ENCODE peak calls at places on chromosome 5, in six cellular contexts. One of them, this sample, is unnamed.

GRCh38 chr5:74342948-74343682 is 297.4 kb downstream of the ENC1 start:
- DNase-seq in CD4-positive, CD25-positive, alpha-beta regulatory T cell: no peak
- DNase-seq in cardiac muscle cell: peak; percentile 41
- DNase-seq in transverse colon: no peak
- DNase-seq in PC-9: no peak
- DNase-seq in adrenal gland: no peak
- DNase-seq in this sample: no peak

GRCh38 chr5:145510324-145510723 is 324.8 kb downstream of the PRELID2 start:
- DNase-seq in CD4-positive, CD25-positive, alpha-beta regulatory T cell: no peak
- DNase-seq in cardiac muscle cell: peak; percentile 76
- DNase-seq in transverse colon: no peak
- DNase-seq in PC-9: no peak
- DNase-seq in adrenal gland: no peak
- DNase-seq in this sample: peak; percentile 53

GRCh38 chr5:92907914-92908606 is 673.0 kb downstream of the NR2F1-AS1 start:
- DNase-seq in CD4-positive, CD25-positive, alpha-beta regulatory T cell: no peak
- DNase-seq in cardiac muscle cell: peak; percentile 69
- DNase-seq in transverse colon: no peak
- DNase-seq in PC-9: no peak
- DNase-seq in adrenal gland: no peak
- DNase-seq in this sample: peak; percentile 54

GRCh38 chr5:153562189-153562588 is 71.7 kb downstream of the GRIA1 start:
- DNase-seq in CD4-positive, CD25-positive, alpha-beta regulatory T cell: no peak
- DNase-seq in cardiac muscle cell: peak; percentile 32
- DNase-seq in transverse colon: no peak
- DNase-seq in PC-9: peak; percentile 53
- DNase-seq in adrenal gland: no peak
- DNase-seq in this sample: peak; percentile 75

GRCh38 chr5:6781711-6782110 is 68.5 kb downstream of the TENT4A start:
- DNase-seq in CD4-positive, CD25-positive, alpha-beta regulatory T cell: no peak
- DNase-seq in cardiac muscle cell: no peak
- DNase-seq in transverse colon: no peak
- DNase-seq in PC-9: no peak
- DNase-seq in adrenal gland: no peak
- DNase-seq in this sample: peak; percentile 39

GRCh38 chr5:96189028-96189826 is 227.6 kb upstream of the ELL2 start:
- DNase-seq in CD4-positive, CD25-positive, alpha-beta regulatory T cell: no peak
- DNase-seq in cardiac muscle cell: no peak
- DNase-seq in transverse colon: no peak
- DNase-seq in PC-9: no peak
- DNase-seq in adrenal gland: no peak
- DNase-seq in this sample: no peak

GRCh38 chr5:123754167-123754840 is 242.3 kb downstream of the CSNK1G3 start:
- DNase-seq in CD4-positive, CD25-positive, alpha-beta regulatory T cell: no peak
- DNase-seq in cardiac muscle cell: peak; percentile 32
- DNase-seq in transverse colon: no peak
- DNase-seq in PC-9: no peak
- DNase-seq in adrenal gland: no peak
- DNase-seq in this sample: peak; percentile 64

GRCh38 chr5:143244000-143244736 is 159.3 kb downstream of the NR3C1 start:
- DNase-seq in CD4-positive, CD25-positive, alpha-beta regulatory T cell: no peak
- DNase-seq in cardiac muscle cell: peak; percentile 97
- DNase-seq in transverse colon: peak; percentile 29
- DNase-seq in PC-9: peak; percentile 84
- DNase-seq in adrenal gland: peak; percentile 40
- DNase-seq in this sample: peak; percentile 99

GRCh38 chr5:153796527-153796926 is 242.2 kb downstream of the FAM114A2 start:
- DNase-seq in CD4-positive, CD25-positive, alpha-beta regulatory T cell: no peak
- DNase-seq in cardiac muscle cell: no peak
- DNase-seq in transverse colon: no peak
- DNase-seq in PC-9: no peak
- DNase-seq in adrenal gland: no peak
- DNase-seq in this sample: no peak

GRCh38 chr5:169474226-169474625 is 109.3 kb upstream of the SPDL1 start:
- DNase-seq in CD4-positive, CD25-positive, alpha-beta regulatory T cell: no peak
- DNase-seq in cardiac muscle cell: peak; percentile 6
- DNase-seq in transverse colon: no peak
- DNase-seq in PC-9: no peak
- DNase-seq in adrenal gland: no peak
- DNase-seq in this sample: no peak

GRCh38 chr5:42993516-42994284 is 46.4 kb downstream of the ANXA2R start:
- DNase-seq in CD4-positive, CD25-positive, alpha-beta regulatory T cell: peak; percentile 80
- DNase-seq in cardiac muscle cell: peak; percentile 92
- DNase-seq in transverse colon: peak; percentile 33
- DNase-seq in PC-9: no peak
- DNase-seq in adrenal gland: peak; percentile 32
- DNase-seq in this sample: peak; percentile 48

GRCh38 chr5:131379071-131379538 is 115.3 kb downstream of the CDC42SE2 start:
- DNase-seq in CD4-positive, CD25-positive, alpha-beta regulatory T cell: peak; percentile 36
- DNase-seq in cardiac muscle cell: peak; percentile 37
- DNase-seq in transverse colon: no peak
- DNase-seq in PC-9: no peak
- DNase-seq in adrenal gland: no peak
- DNase-seq in this sample: no peak

GRCh38 chr5:141646026-141646425 is 5.2 kb downstream of the FCHSD1 start:
- DNase-seq in CD4-positive, CD25-positive, alpha-beta regulatory T cell: no peak
- DNase-seq in cardiac muscle cell: no peak
- DNase-seq in transverse colon: no peak
- DNase-seq in PC-9: no peak
- DNase-seq in adrenal gland: no peak
- DNase-seq in this sample: no peak

GRCh38 chr5:34491251-34491620 is 164.9 kb upstream of the RAI14 start:
- DNase-seq in CD4-positive, CD25-positive, alpha-beta regulatory T cell: no peak
- DNase-seq in cardiac muscle cell: no peak
- DNase-seq in transverse colon: no peak
- DNase-seq in PC-9: no peak
- DNase-seq in adrenal gland: no peak
- DNase-seq in this sample: peak; percentile 46

GRCh38 chr5:120735076-120735475 is 271.0 kb downstream of the PRR16 start:
- DNase-seq in CD4-positive, CD25-positive, alpha-beta regulatory T cell: no peak
- DNase-seq in cardiac muscle cell: no peak
- DNase-seq in transverse colon: no peak
- DNase-seq in PC-9: no peak
- DNase-seq in adrenal gland: no peak
- DNase-seq in this sample: no peak

GRCh38 chr5:175285263-175285662 is 158.7 kb downstream of the DRD1 start:
- DNase-seq in CD4-positive, CD25-positive, alpha-beta regulatory T cell: no peak
- DNase-seq in cardiac muscle cell: no peak
- DNase-seq in transverse colon: no peak
- DNase-seq in PC-9: no peak
- DNase-seq in adrenal gland: no peak
- DNase-seq in this sample: peak; percentile 23

GRCh38 chr5:5419291-5420210 is 2.9 kb upstream of the ICE1 start:
- DNase-seq in CD4-positive, CD25-positive, alpha-beta regulatory T cell: peak; percentile 4
- DNase-seq in cardiac muscle cell: peak; percentile 74
- DNase-seq in transverse colon: no peak
- DNase-seq in PC-9: peak; percentile 42
- DNase-seq in adrenal gland: no peak
- DNase-seq in this sample: peak; percentile 92

GRCh38 chr5:151659001-151659754 is 27.5 kb downstream of the SPARC start:
- DNase-seq in CD4-positive, CD25-positive, alpha-beta regulatory T cell: peak; percentile 75
- DNase-seq in cardiac muscle cell: peak; percentile 89
- DNase-seq in transverse colon: peak; percentile 85
- DNase-seq in PC-9: peak; percentile 79
- DNase-seq in adrenal gland: peak; percentile 78
- DNase-seq in this sample: peak; percentile 81

GRCh38 chr5:120228262-120229031 is 235.7 kb upstream of the PRR16 start:
- DNase-seq in CD4-positive, CD25-positive, alpha-beta regulatory T cell: no peak
- DNase-seq in cardiac muscle cell: no peak
- DNase-seq in transverse colon: no peak
- DNase-seq in PC-9: no peak
- DNase-seq in adrenal gland: no peak
- DNase-seq in this sample: no peak

GRCh38 chr5:170389250-170389902 is at the start of gene KCNMB1:
- DNase-seq in CD4-positive, CD25-positive, alpha-beta regulatory T cell: no peak
- DNase-seq in cardiac muscle cell: no peak
- DNase-seq in transverse colon: no peak
- DNase-seq in PC-9: no peak
- DNase-seq in adrenal gland: no peak
- DNase-seq in this sample: peak; percentile 12

GRCh38 chr5:50963647-50964584 is 297.5 kb downstream of the PARP8 start:
- DNase-seq in CD4-positive, CD25-positive, alpha-beta regulatory T cell: no peak
- DNase-seq in cardiac muscle cell: no peak
- DNase-seq in transverse colon: no peak
- DNase-seq in PC-9: no peak
- DNase-seq in adrenal gland: no peak
- DNase-seq in this sample: no peak
- H3K27me3 ChIP-seq in CD4-positive, CD25-positive, alpha-beta regulatory T cell: peaks cover 43% of the 10 kb centered on the region
- H3K27me3 ChIP-seq in cardiac muscle cell: peaks cover 57% of the 10 kb centered on the region
- H3K27me3 ChIP-seq in transverse colon: peaks cover 79% of the 10 kb centered on the region
- H3K27me3 ChIP-seq in PC-9: peaks cover 3% of the 10 kb centered on the region
- H3K27me3 ChIP-seq in adrenal gland: peaks cover 55% of the 10 kb centered on the region
- H3K27me3 ChIP-seq in this sample: peaks cover 49% of the 10 kb centered on the region

GRCh38 chr5:181109489-181110013 is 21.4 kb downstream of the OR2V1 start:
- DNase-seq in CD4-positive, CD25-positive, alpha-beta regulatory T cell: no peak
- DNase-seq in cardiac muscle cell: no peak
- DNase-seq in transverse colon: no peak
- DNase-seq in PC-9: no peak
- DNase-seq in adrenal gland: no peak
- DNase-seq in this sample: no peak

GRCh38 chr5:181107699-181108098 is 23.3 kb downstream of the OR2V1 start:
- DNase-seq in CD4-positive, CD25-positive, alpha-beta regulatory T cell: no peak
- DNase-seq in cardiac muscle cell: no peak
- DNase-seq in transverse colon: no peak
- DNase-seq in PC-9: no peak
- DNase-seq in adrenal gland: no peak
- DNase-seq in this sample: no peak

GRCh38 chr5:181111010-181111409 is 20.0 kb downstream of the OR2V1 start:
- DNase-seq in CD4-positive, CD25-positive, alpha-beta regulatory T cell: no peak
- DNase-seq in cardiac muscle cell: no peak
- DNase-seq in transverse colon: no peak
- DNase-seq in PC-9: no peak
- DNase-seq in adrenal gland: no peak
- DNase-seq in this sample: no peak

GRCh38 chr5:181114284-181114843 is 16.6 kb downstream of the OR2V1 start:
- DNase-seq in CD4-positive, CD25-positive, alpha-beta regulatory T cell: no peak
- DNase-seq in cardiac muscle cell: no peak
- DNase-seq in transverse colon: no peak
- DNase-seq in PC-9: no peak
- DNase-seq in adrenal gland: no peak
- DNase-seq in this sample: no peak

GRCh38 chr5:181108578-181109165 is 22.3 kb downstream of the OR2V1 start:
- DNase-seq in CD4-positive, CD25-positive, alpha-beta regulatory T cell: no peak
- DNase-seq in cardiac muscle cell: no peak
- DNase-seq in transverse colon: no peak
- DNase-seq in PC-9: no peak
- DNase-seq in adrenal gland: no peak
- DNase-seq in this sample: no peak
- H3K27me3 ChIP-seq in CD4-positive, CD25-positive, alpha-beta regulatory T cell: peaks cover 2% of the 10 kb centered on the region
- H3K27me3 ChIP-seq in cardiac muscle cell: peaks cover 7% of the 10 kb centered on the region
- H3K27me3 ChIP-seq in transverse colon: peaks cover 91% of the 10 kb centered on the region
- H3K27me3 ChIP-seq in PC-9: no peaks in the 10 kb centered on the region
- H3K27me3 ChIP-seq in adrenal gland: peaks cover 35% of the 10 kb centered on the region
- H3K27me3 ChIP-seq in this sample: peaks cover 55% of the 10 kb centered on the region

DNA sequence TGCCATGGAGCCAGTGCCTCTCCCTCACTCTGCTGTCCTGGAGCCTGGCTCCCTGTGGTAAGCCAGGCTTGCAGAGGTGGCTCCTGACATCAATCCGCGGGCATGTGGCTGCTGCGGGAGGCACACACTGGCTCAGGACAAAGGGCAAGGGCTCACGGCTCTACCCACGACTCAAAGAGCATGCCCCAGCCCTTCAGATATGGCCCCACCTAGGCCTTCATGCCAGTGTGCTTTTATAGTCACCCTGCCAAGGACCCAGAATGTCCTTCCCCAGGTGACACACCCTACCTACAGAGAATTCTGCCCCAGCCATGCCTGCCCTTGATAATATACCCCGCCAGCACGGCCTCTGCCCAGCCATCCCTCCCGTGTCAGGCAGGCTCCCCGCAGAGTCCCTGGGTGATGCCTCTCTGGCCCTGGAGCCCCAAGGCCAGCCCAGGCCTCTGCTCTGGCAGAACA is 1.6 kb downstream of the MGAT4B start:
- DNase-seq in CD4-positive, CD25-positive, alpha-beta regulatory T cell: no peak
- DNase-seq in cardiac muscle cell: no peak
- DNase-seq in transverse colon: peak; percentile 87
- DNase-seq in PC-9: peak; percentile 33
- DNase-seq in adrenal gland: peak; percentile 79
- DNase-seq in this sample: no peak
- H3K27me3 ChIP-seq in CD4-positive, CD25-positive, alpha-beta regulatory T cell: no peaks in the 10 kb centered on the region
- H3K27me3 ChIP-seq in cardiac muscle cell: no peaks in the 10 kb centered on the region
- H3K27me3 ChIP-seq in transverse colon: no peaks in the 10 kb centered on the region
- H3K27me3 ChIP-seq in PC-9: no peaks in the 10 kb centered on the region
- H3K27me3 ChIP-seq in adrenal gland: no peaks in the 10 kb centered on the region
- H3K27me3 ChIP-seq in this sample: no peaks in the 10 kb centered on the region

GRCh38 chr5:80139573-80139972 is 104.4 kb downstream of the THBS4 start:
- DNase-seq in CD4-positive, CD25-positive, alpha-beta regulatory T cell: no peak
- DNase-seq in cardiac muscle cell: no peak
- DNase-seq in transverse colon: no peak
- DNase-seq in PC-9: no peak
- DNase-seq in adrenal gland: no peak
- DNase-seq in this sample: no peak

GRCh38 chr5:80140496-80140895 is 105.3 kb downstream of the THBS4 start:
- DNase-seq in CD4-positive, CD25-positive, alpha-beta regulatory T cell: no peak
- DNase-seq in cardiac muscle cell: no peak
- DNase-seq in transverse colon: no peak
- DNase-seq in PC-9: no peak
- DNase-seq in adrenal gland: no peak
- DNase-seq in this sample: no peak

GRCh38 chr5:80141147-80141671 is 106.1 kb downstream of the THBS4 start:
- DNase-seq in CD4-positive, CD25-positive, alpha-beta regulatory T cell: no peak
- DNase-seq in cardiac muscle cell: peak; percentile 81
- DNase-seq in transverse colon: peak; percentile 70
- DNase-seq in PC-9: no peak
- DNase-seq in adrenal gland: peak; percentile 97
- DNase-seq in this sample: peak; percentile 55

GRCh38 chr5:80134879-80135278 is 99.7 kb downstream of the THBS4 start:
- DNase-seq in CD4-positive, CD25-positive, alpha-beta regulatory T cell: no peak
- DNase-seq in cardiac muscle cell: peak; percentile 32
- DNase-seq in transverse colon: no peak
- DNase-seq in PC-9: no peak
- DNase-seq in adrenal gland: no peak
- DNase-seq in this sample: no peak

GRCh38 chr5:80136751-80137272 is 101.7 kb downstream of the THBS4 start:
- DNase-seq in CD4-positive, CD25-positive, alpha-beta regulatory T cell: no peak
- DNase-seq in cardiac muscle cell: no peak
- DNase-seq in transverse colon: no peak
- DNase-seq in PC-9: no peak
- DNase-seq in adrenal gland: no peak
- DNase-seq in this sample: no peak
- H3K27me3 ChIP-seq in CD4-positive, CD25-positive, alpha-beta regulatory T cell: no peaks in the 10 kb centered on the region
- H3K27me3 ChIP-seq in cardiac muscle cell: no peaks in the 10 kb centered on the region
- H3K27me3 ChIP-seq in transverse colon: no peaks in the 10 kb centered on the region
- H3K27me3 ChIP-seq in PC-9: no peaks in the 10 kb centered on the region
- H3K27me3 ChIP-seq in adrenal gland: no peaks in the 10 kb centered on the region
- H3K27me3 ChIP-seq in this sample: no peaks in the 10 kb centered on the region

GRCh38 chr5:173243215-173243614 is 8.2 kb upstream of the NKX2-5 start:
- DNase-seq in CD4-positive, CD25-positive, alpha-beta regulatory T cell: no peak
- DNase-seq in cardiac muscle cell: no peak
- DNase-seq in transverse colon: no peak
- DNase-seq in PC-9: no peak
- DNase-seq in adrenal gland: no peak
- DNase-seq in this sample: no peak
- H3K27me3 ChIP-seq in CD4-positive, CD25-positive, alpha-beta regulatory T cell: peaks cover 58% of the 10 kb centered on the region
- H3K27me3 ChIP-seq in cardiac muscle cell: no peaks in the 10 kb centered on the region
- H3K27me3 ChIP-seq in transverse colon: peaks cover 100% of the 10 kb centered on the region
- H3K27me3 ChIP-seq in PC-9: peaks cover 7% of the 10 kb centered on the region
- H3K27me3 ChIP-seq in adrenal gland: peaks cover 98% of the 10 kb centered on the region
- H3K27me3 ChIP-seq in this sample: peaks cover 89% of the 10 kb centered on the region